ENCODE peak calls at places on chromosomes 5 and 9, in seven cellular contexts. A is body of pancreas, E is heart right ventricle, Y is MM.1S, H is brain microvascular endothelial cell, V is transverse colon, K is tibial nerve. J is an unnamed sample.

GRCh38 chr5:73154607-73155006 is 18.4 kb upstream of the TMEM174 start:
- DNase-seq in Y (no peak), A (no peak), E (no peak), H (no peak), V (no peak), K (no peak), J (no peak)

GRCh38 chr9:113599647-113600476 is 136.3 kb downstream of the RGS3 start:
- DNase-seq in K (no peak), H (peak), E (peak), V (no peak), A (no peak), Y (no peak), J (peak)

GRCh38 chr9:79395691-79396558 is 175.8 kb upstream of the TLE4 start:
- DNase-seq in H (no peak), K (no peak), A (no peak), V (no peak), E (no peak), Y (no peak), J (no peak)

GRCh38 chr5:159854916-159855315 is 61.4 kb upstream of the ADRA1B start:
- DNase-seq in Y (no peak), H (peak), K (no peak), V (no peak), A (no peak), E (no peak), J (no peak)

GRCh38 chr5:173538018-173538417 is 78.4 kb downstream of the BOD1 start:
- DNase-seq in H (no peak), K (no peak), E (peak), Y (no peak), A (no peak), V (no peak), J (no peak)

GRCh38 chr5:717143-717542 is 24.0 kb upstream of the TPPP start:
- DNase-seq in H (no peak), A (no peak), K (no peak), Y (no peak), V (no peak), E (no peak), J (no peak)

GRCh38 chr9:82970359-82970758 is 92.6 kb downstream of the RASEF start:
- DNase-seq in K (no peak), Y (no peak), A (no peak), H (no peak), V (no peak), E (no peak), J (no peak)

GRCh38 chr5:138032028-138032571 is 779 bp downstream of the FAM13B start:
- DNase-seq in H (peak), K (peak), V (peak), Y (peak), A (peak), E (peak), J (peak)

GRCh38 chr5:1723957-1724821 is 75.4 kb downstream of the MRPL36 start:
- DNase-seq in Y (no peak), A (no peak), E (no peak), K (no peak), H (no peak), V (no peak), J (no peak)

GRCh38 chr9:79575560-79575959 is 3.8 kb downstream of the TLE4 start:
- DNase-seq in E (no peak), K (no peak), Y (no peak), V (no peak), H (no peak), A (no peak), J (no peak)

GRCh38 chr9:5976668-5977397 is 38.6 kb downstream of the RANBP6 start:
- DNase-seq in V (no peak), H (no peak), A (no peak), K (no peak), Y (peak), E (no peak), J (no peak)

GRCh38 chr5:175862131-175863012 is 9.0 kb upstream of the CPLX2 start:
- DNase-seq in A (no peak), V (no peak), E (no peak), Y (no peak), H (no peak), K (no peak), J (no peak)

GRCh38 chr9:90442738-90443137 is 199.9 kb downstream of the DIRAS2 start:
- DNase-seq in A (no peak), H (no peak), V (no peak), K (no peak), Y (no peak), E (no peak), J (no peak)

GRCh38 chr5:36522746-36523065 is 83.7 kb upstream of the SLC1A3 start:
- DNase-seq in V (no peak), A (no peak), E (no peak), H (no peak), K (no peak), Y (no peak), J (no peak)

GRCh38 chr9:120924698-120925534 is 1.7 kb downstream of the TRAF1 start:
- DNase-seq in E (no peak), H (no peak), K (no peak), V (no peak), A (no peak), Y (no peak), J (no peak)

GRCh38 chr5:32223972-32224608 is 50.0 kb upstream of the GOLPH3 start:
- DNase-seq in Y (no peak), E (no peak), V (no peak), A (no peak), K (no peak), H (peak), J (no peak)

DNA sequence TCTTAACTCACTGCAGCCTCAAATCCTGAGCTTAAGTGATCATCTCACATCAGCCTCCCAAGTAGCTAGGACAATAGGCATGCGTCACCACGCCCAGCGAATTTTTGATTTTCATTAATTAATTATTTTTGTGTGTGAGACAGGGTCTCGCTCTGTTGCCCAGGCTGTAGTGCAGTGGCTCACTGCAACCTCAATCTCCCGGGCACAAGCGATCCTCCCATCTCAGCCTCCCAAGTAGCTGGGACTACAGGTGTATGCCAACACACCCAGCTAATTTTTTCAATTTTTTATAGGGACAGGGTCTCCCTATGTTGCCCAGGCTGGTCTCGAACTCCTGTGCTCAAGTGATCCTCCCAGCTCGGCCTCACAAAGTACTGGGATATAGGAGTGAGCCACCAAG is 41.4 kb downstream of the UBAP1 start:
- DNase-seq in E (no peak), H (no peak), K (no peak), V (no peak), Y (no peak), A (no peak), J (no peak)
- H3K27ac ChIP-seq in E (no peak), H (no peak), K (no peak), V (no peak), Y (no peak), A (no peak), J (no peak)

DNA sequence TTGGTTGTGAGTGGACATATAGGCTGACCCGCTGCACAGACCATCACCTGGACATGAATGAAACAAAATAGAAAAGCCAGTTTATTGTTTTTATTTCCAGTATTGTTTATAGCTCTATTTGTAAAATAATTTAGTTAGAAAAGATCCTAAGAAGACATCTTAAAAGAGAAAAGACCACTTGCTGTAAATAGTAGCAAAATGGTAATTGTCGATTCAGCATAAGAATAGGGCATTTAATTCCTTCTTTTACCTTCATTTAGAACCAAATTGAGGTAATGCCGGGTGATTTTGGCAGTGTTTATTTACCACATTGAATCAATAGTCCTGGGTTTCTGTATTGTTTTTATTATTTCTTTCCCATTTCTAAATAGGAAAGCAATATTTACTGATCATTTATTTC is 7.4 kb downstream of the TARS1 start:
- DNase-seq in V (no peak), Y (no peak), A (no peak), K (no peak), H (no peak), E (no peak), J (no peak)
- H3K27ac ChIP-seq in V (no peak), Y (no peak), A (no peak), K (no peak), H (no peak), E (no peak), J (no peak)

DNA sequence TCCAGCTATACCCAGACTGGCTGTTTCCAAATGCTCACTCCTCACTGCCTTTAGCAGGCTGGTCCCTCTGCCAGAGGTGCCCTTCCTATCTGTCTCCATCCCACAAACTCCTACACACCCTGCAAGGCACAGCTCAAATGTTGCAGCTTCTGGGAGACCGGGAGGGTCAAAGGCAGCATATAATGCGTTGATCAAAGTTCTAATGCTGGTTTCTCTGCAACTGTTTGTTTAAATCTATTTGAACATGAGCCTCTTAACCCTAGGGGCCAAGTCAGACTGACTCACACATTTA is 6.7 kb upstream of the FAM163B start:
- DNase-seq in V (no peak), K (no peak), A (no peak), H (no peak), E (no peak), Y (no peak), J (no peak)
- H3K27ac ChIP-seq in V (no peak), K (no peak), A (no peak), H (no peak), E (no peak), Y (no peak), J (no peak)

GRCh38 chr9:73116030-73116429 is 35.6 kb upstream of the ANXA1 start:
- DNase-seq in H (peak), Y (peak), K (no peak), V (no peak), A (no peak), E (no peak), J (no peak)
- H3K27ac ChIP-seq in H (peak), Y (no peak), K (peak), V (no peak), A (no peak), E (no peak), J (no peak)

GRCh38 chr9:137296214-137297059 is 5.6 kb downstream of the NRARP start:
- DNase-seq in V (peak), A (peak), K (no peak), H (peak), E (peak), Y (no peak), J (no peak)

GRCh38 chr9:137295313-137296213 is 6.5 kb downstream of the NRARP start:
- DNase-seq in K (no peak), Y (no peak), E (peak), A (peak), H (no peak), V (peak), J (no peak)

GRCh38 chr9:137293482-137294090 is 8.5 kb downstream of the NRARP start:
- DNase-seq in H (no peak), A (peak), K (no peak), E (no peak), V (peak), Y (no peak), J (no peak)

GRCh38 chr9:137294091-137294683 is 7.9 kb downstream of the NRARP start:
- DNase-seq in A (peak), Y (peak), K (no peak), H (peak), V (no peak), E (peak), J (no peak)

DNA sequence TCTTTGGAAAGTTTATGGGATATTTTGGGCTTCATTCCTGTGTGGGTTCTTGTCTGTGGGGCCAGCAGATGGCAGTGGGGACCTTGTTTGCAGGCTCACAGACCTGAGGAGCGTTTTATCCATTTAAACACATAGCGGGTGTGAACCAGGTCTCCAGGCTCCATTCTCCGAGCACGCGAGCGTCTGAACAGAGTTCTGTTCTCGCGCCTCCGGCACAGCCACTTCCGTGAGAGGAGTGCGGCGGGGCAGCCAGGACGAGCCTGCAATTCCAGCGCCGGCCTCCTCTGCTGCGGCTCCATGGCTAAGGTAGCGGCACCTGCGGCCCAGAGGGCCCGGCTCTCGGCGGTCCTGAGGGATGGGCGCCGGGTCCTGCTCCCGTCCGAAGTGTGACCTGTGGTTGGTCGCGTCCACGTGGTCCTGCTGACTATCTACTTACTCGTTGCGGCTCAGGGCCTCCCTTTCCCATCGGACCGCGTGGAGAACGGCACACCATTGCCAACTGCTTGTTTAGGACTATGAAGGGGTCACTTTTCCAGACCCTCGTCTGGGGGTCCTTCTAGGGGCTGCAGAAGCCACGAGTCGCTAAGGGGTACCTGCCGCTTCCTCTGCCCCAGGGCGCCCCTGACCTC is 7.3 kb downstream of the NRARP start:
- DNase-seq in V (peak), E (no peak), K (no peak), H (no peak), A (no peak), Y (no peak), J (no peak)
- H3K27ac ChIP-seq in V (peak), E (no peak), K (no peak), H (no peak), A (peak), Y (no peak), J (no peak)

J was measured in aorta.